ENCODE peak calls at places on chromosomes 12 and 14, in eight cellular contexts. F, Y, G, S, U, Q, B and V are unnamed samples.

GRCh38 chr14:40410708-40411107 is 978.5 kb upstream of the FBXO33 start:
- DNase-seq in F (no peak), Y (no peak), G (no peak), S (no peak), U (no peak), Q (no peak), B (no peak), V (no peak)

GRCh38 chr14:92783813-92784431 is 10.2 kb upstream of the GOLGA5 start:
- DNase-seq in F (no peak), Y (peak; percentile 75), G (no peak), S (no peak), U (no peak), Q (peak; percentile 34), B (peak; percentile 85), V (no peak)

GRCh38 chr12:77102691-77103090 is 37.3 kb upstream of the E2F7 start:
- DNase-seq in F (no peak), Y (peak; percentile 79), G (no peak), S (no peak), U (no peak), Q (no peak), B (peak; percentile 81), V (no peak)

GRCh38 chr12:131795688-131796410 is 32.3 kb upstream of the MMP17 start:
- DNase-seq in F (no peak), Y (no peak), G (no peak), S (no peak), U (peak; percentile 78), Q (no peak), B (no peak), V (no peak)

GRCh38 chr12:30913323-30913722 is 13.2 kb upstream of the TSPAN11 start:
- DNase-seq in F (no peak), Y (no peak), G (no peak), S (no peak), U (no peak), Q (no peak), B (no peak), V (no peak)

GRCh38 chr12:97396989-97397388 is 65.6 kb upstream of the RMST start:
- DNase-seq in F (no peak), Y (no peak), G (no peak), S (no peak), U (peak; percentile 84), Q (no peak), B (no peak), V (no peak)

GRCh38 chr14:51293149-51293925 is 53.3 kb downstream of the TMX1 start:
- DNase-seq in F (no peak), Y (peak; percentile 75), G (no peak), S (peak; percentile 61), U (no peak), Q (peak; percentile 33), B (no peak), V (no peak)

GRCh38 chr12:75722714-75723200 is 211.3 kb upstream of the KRR1 start:
- DNase-seq in F (no peak), Y (peak; percentile 93), G (no peak), S (no peak), U (no peak), Q (peak; percentile 74), B (peak; percentile 88), V (no peak)

GRCh38 chr12:80567391-80567790 is 123.4 kb downstream of the PTPRQ start:
- DNase-seq in F (no peak), Y (peak; percentile 64), G (no peak), S (no peak), U (no peak), Q (no peak), B (no peak), V (no peak)

GRCh38 chr12:71128191-71128590 is 29.6 kb downstream of the TSPAN8 start:
- DNase-seq in F (no peak), Y (no peak), G (no peak), S (no peak), U (no peak), Q (no peak), B (no peak), V (no peak)

GRCh38 chr14:73591690-73592448 is at the start of gene ACOT4:
- DNase-seq in F (peak; percentile 66), Y (peak; percentile 20), G (peak; percentile 55), S (peak; percentile 22), U (peak; percentile 73), Q (no peak), B (peak; percentile 65), V (no peak)

GRCh38 chr12:6763380-6763779 is 2.8 kb upstream of the PTMS start:
- DNase-seq in F (no peak), Y (no peak), G (no peak), S (no peak), U (no peak), Q (no peak), B (no peak), V (no peak)

GRCh38 chr12:39972119-39972518 is 133.8 kb downstream of the SLC2A13 start:
- DNase-seq in F (no peak), Y (no peak), G (no peak), S (no peak), U (no peak), Q (no peak), B (no peak), V (no peak)

GRCh38 chr12:94277426-94278000 is 129.1 kb downstream of the PLXNC1 start:
- DNase-seq in F (peak; percentile 71), Y (peak; percentile 26), G (no peak), S (no peak), U (peak; percentile 42), Q (no peak), B (no peak), V (no peak)

GRCh38 chr12:75480469-75480949 is at the start of gene GLIPR1:
- DNase-seq in F (peak; percentile 81), Y (peak; percentile 99), G (peak; percentile 57), S (peak; percentile 55), U (peak; percentile 56), Q (peak; percentile 85), B (peak; percentile 95), V (peak; percentile 76)

GRCh38 chr12:22407397-22407796 is 72.9 kb upstream of the ST8SIA1 start:
- DNase-seq in F (no peak), Y (no peak), G (no peak), S (no peak), U (no peak), Q (no peak), B (no peak), V (no peak)

DNA sequence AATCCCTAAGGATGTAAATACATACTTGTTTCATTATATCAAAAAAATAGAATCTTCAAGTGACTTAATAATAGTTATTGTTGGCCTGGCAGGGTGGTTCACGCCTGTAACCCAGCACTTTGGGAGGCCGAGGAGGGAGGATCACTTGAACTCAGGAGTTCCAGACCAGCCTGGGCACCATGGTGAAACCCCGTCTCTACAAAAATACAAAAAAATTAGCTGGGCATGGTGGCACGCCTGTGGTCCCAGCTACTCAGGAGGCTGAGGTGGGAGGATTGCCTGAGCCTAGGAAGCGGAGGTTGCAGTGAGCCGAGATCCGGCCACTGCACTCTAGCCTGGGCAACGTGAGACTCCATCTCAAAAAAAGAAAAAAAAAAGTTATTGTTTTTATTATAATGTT is 1.7 kb downstream of the USP15 start:
- DNase-seq in F (no peak), Y (no peak), G (no peak), S (no peak), U (no peak), Q (no peak), B (no peak), V (no peak)
- H3K4me3 ChIP-seq in F (peak overlapping the region; percentile 100), Y (no peak overlapping the region), G (peak overlapping the region; percentile 96), S (peak overlapping the region; percentile 95), U (peak overlapping the region; percentile 99), Q (no peak overlapping the region), B (peak overlapping the region; percentile 99), V (peak overlapping the region; percentile 97)

DNA sequence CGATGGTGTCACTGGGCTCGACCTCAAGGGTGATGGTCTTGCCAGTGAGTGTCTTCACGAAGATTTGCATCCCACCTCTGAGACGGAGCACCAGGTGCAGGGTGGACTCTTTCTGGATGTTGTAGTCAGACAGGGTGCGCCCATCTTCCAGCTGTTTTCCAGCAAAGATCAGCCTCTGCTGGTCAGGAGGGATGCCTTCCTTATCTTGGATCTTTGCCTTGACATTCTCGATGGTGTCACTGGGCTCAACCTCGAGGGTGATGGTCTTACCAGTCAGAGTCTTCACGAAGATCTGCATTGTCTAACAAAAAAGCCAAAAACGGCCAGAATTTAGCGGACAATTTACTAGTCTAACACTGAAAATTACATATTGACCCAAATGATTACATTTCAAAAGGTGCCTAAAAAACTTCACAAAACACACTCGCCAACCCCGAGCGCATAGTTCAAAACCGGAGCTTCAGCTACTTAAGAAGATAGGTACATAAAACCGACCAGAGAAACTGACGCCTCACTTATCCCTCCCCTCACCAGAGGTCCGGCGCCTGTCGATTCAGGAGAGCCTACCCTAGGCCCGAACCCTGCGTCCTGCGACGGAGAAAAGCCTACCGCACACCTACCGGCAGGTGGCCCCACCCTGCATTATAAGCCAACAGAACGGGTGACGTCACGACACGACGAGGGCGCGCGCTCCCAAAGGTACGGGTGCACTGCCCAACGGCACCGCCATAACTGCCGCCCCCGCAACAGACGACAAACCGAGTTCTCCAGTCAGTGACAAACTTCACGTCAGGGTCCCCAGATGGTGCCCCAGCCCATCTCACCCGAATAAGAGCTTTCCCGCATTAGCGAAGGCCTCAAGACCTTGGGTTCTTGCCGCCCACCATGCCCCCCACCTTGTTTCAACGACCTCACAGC is 717 bp downstream of the UBC start:
- DNase-seq in F (peak; percentile 82), Y (peak; percentile 68), G (peak; percentile 91), S (peak; percentile 83), U (peak; percentile 94), Q (peak; percentile 88), B (peak; percentile 89), V (peak; percentile 85)
- TF ChIP-seq CTCF in F (no peak), Y (peak; percentile 36), G (peak; percentile 31), S (peak; percentile 61), U (peak; percentile 74), Q (peak; percentile 25), B (peak; percentile 66), V (peak; percentile 41)

GRCh38 chr14:105075364-105076295 is 10.4 kb upstream of the GPR132 start:
- DNase-seq in F (peak; percentile 54), Y (peak; percentile 52), G (no peak), S (peak; percentile 68), U (peak; percentile 82), Q (no peak), B (no peak), V (no peak)
- H3K27me3 ChIP-seq in F (no peaks in the 10 kb centered on the region), Y (peaks cover 11% of the 10 kb centered on the region), G (peaks cover 35% of the 10 kb centered on the region), S (peaks cover 62% of the 10 kb centered on the region), U (no peaks in the 10 kb centered on the region), Q (peaks cover 3% of the 10 kb centered on the region), B (no peaks in the 10 kb centered on the region), V (peaks cover 4% of the 10 kb centered on the region)

GRCh38 chr14:53652068-53652467 is 304.6 kb downstream of the BMP4 start:
- DNase-seq in F (no peak), Y (no peak), G (no peak), S (no peak), U (no peak), Q (no peak), B (no peak), V (no peak)

GRCh38 chr14:53646925-53647324 is 309.7 kb downstream of the BMP4 start:
- DNase-seq in F (no peak), Y (no peak), G (no peak), S (no peak), U (peak; percentile 66), Q (no peak), B (no peak), V (no peak)
- H3K4me3 ChIP-seq in F (no peak overlapping the region), Y (no peak overlapping the region), G (no peak overlapping the region), S (no peak overlapping the region), U (no peak overlapping the region), Q (no peak overlapping the region), B (no peak overlapping the region), V (no peak overlapping the region)